ENCODE peak calls at places on chromosomes 6 and 20, in seven cellular contexts. C is hepatocyte, K is SJSA1, L is psoas muscle, A is mesenchymal stem cell, S is neural progenitor cell, N is upper lobe of right lung. W is an unnamed sample.

GRCh38 chr6:22251331-22251730 is 45.5 kb downstream of the PRL start:
- DNase-seq in A (peak; percentile 14), S (no peak), N (no peak), C (no peak), K (no peak), L (no peak), W (no peak)

GRCh38 chr20:41161886-41162285 is 24.5 kb downstream of the PLCG1 start:
- DNase-seq in K (no peak), N (no peak), A (no peak), L (no peak), S (no peak), C (no peak), W (no peak)

GRCh38 chr6:43953794-43954310 is 173.4 kb downstream of the MRPL14 start:
- DNase-seq in A (peak; percentile 58), S (peak; percentile 53), K (peak; percentile 46), C (peak; percentile 41), N (no peak), L (peak; percentile 89), W (no peak)

GRCh38 chr6:139262519-139263300 is 29.1 kb downstream of the TXLNB start:
- DNase-seq in S (no peak), N (no peak), A (no peak), C (no peak), K (no peak), L (no peak), W (no peak)

GRCh38 chr6:16624631-16625299 is 136.5 kb downstream of the ATXN1 start:
- DNase-seq in A (no peak), N (no peak), S (no peak), K (no peak), C (no peak), L (no peak), W (no peak)

GRCh38 chr6:22221630-22222029 is 75.2 kb downstream of the PRL start:
- DNase-seq in N (no peak), L (no peak), S (no peak), A (no peak), K (no peak), C (peak; percentile 10), W (no peak)

GRCh38 chr6:113782641-113783040 is 74.5 kb upstream of the MARCKS start:
- DNase-seq in N (no peak), A (no peak), L (no peak), K (no peak), C (no peak), S (no peak), W (no peak)

GRCh38 chr20:48335421-48336090 is 492.2 kb downstream of the PREX1 start:
- DNase-seq in K (no peak), N (no peak), C (no peak), L (no peak), A (no peak), S (no peak), W (peak; percentile 81)

GRCh38 chr6:68343901-68344300 is 291.2 kb upstream of the ADGRB3 start:
- DNase-seq in N (no peak), S (peak; percentile 78), C (peak; percentile 59), K (no peak), L (no peak), A (peak; percentile 45), W (peak; percentile 68)

GRCh38 chr20:40562031-40562430 is 127.0 kb downstream of the MAFB start:
- DNase-seq in K (no peak), A (peak; percentile 53), C (peak; percentile 21), S (no peak), N (peak; percentile 78), L (no peak), W (no peak)

GRCh38 chr6:125678601-125679000 is 70.8 kb upstream of the HEY2 start:
- DNase-seq in C (no peak), K (no peak), N (no peak), S (no peak), A (no peak), L (no peak), W (no peak)

GRCh38 chr6:147040041-147040440 is 164.2 kb upstream of the STXBP5 start:
- DNase-seq in L (no peak), A (no peak), S (no peak), C (no peak), K (no peak), N (no peak), W (no peak)

GRCh38 chr6:15299430-15300131 is 53.7 kb downstream of the JARID2 start:
- DNase-seq in C (peak; percentile 23), L (peak; percentile 63), S (no peak), N (no peak), K (no peak), A (no peak), W (no peak)

GRCh38 chr6:44072452-44072958 is 54.7 kb downstream of the MRPL14 start:
- DNase-seq in L (no peak), A (no peak), C (peak; percentile 62), S (no peak), N (no peak), K (no peak), W (no peak)

GRCh38 chr6:20830576-20830975 is 296.3 kb downstream of the CDKAL1 start:
- DNase-seq in C (no peak), S (no peak), L (no peak), N (no peak), A (no peak), K (no peak), W (no peak)

GRCh38 chr6:159090530-159091306 is 45.9 kb upstream of the TAGAP start:
- DNase-seq in K (no peak), C (no peak), A (no peak), S (no peak), L (no peak), N (no peak), W (no peak)

GRCh38 chr6:53793318-53793975 is 1.4 kb upstream of the LRRC1 start:
- DNase-seq in S (peak; percentile 60), C (peak; percentile 90), A (peak; percentile 68), L (no peak), K (no peak), N (peak; percentile 70), W (peak; percentile 67)

GRCh38 chr20:33947709-33948295 is 45.9 kb upstream of the RALY start:
- DNase-seq in K (no peak), S (peak; percentile 86), C (peak; percentile 19), N (no peak), L (no peak), A (peak; percentile 18), W (peak; percentile 70)

GRCh38 chr6:75156186-75156878 is 49.5 kb downstream of the COL12A1 start:
- DNase-seq in S (no peak), N (no peak), K (no peak), A (no peak), C (no peak), L (no peak), W (no peak)

GRCh38 chr6:89828988-89829590 is 591 bp upstream of the CASP8AP2 start:
- DNase-seq in L (no peak), C (no peak), A (no peak), N (no peak), K (no peak), S (peak; percentile 9), W (no peak)
- H3K27ac ChIP-seq in L (peak overlapping the region; percentile 73), C (peak overlapping the region; percentile 70), A (peak overlapping the region; percentile 62), N (peak overlapping the region; percentile 84), K (peak overlapping the region; percentile 40), S (no peak overlapping the region), W (peak overlapping the region; percentile 12)

GRCh38 chr6:28497893-28498292 is 17.7 kb downstream of the GPX6 start:
- DNase-seq in S (no peak), N (no peak), K (no peak), C (no peak), L (no peak), A (no peak), W (peak; percentile 1)

GRCh38 chr6:28496099-28496779 is 19.4 kb downstream of the GPX6 start:
- DNase-seq in S (no peak), K (no peak), C (no peak), A (peak; percentile 2), L (no peak), N (no peak), W (no peak)

GRCh38 chr6:28501259-28501658 is 14.3 kb downstream of the GPX6 start:
- DNase-seq in A (no peak), C (no peak), K (no peak), S (no peak), L (no peak), N (no peak), W (no peak)

GRCh38 chr6:28491984-28492317 is 23.6 kb downstream of the GPX6 start:
- DNase-seq in L (no peak), C (no peak), S (no peak), A (no peak), K (no peak), N (no peak), W (no peak)

DNA sequence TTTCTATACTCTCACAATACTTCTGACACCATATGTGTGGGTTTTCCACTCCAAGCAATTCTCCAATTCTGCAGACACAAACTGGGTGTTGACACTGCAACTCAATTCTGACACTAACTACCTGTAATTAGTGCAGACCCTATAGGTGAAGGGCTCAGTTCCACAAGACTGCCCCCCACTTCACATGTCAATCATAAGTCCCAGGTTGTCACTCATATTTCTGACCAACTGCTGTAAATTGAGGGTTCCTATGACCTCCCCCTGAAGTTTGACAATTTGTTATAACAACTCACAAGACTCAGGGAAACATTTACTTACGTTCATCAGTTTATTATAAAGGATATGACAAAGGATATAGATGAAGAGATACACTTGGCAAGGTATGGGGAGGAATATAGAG is 18.3 kb downstream of the GPX6 start:
- DNase-seq in C (no peak), L (no peak), A (no peak), N (no peak), S (no peak), K (no peak), W (no peak)
- H3K27ac ChIP-seq in C (no peak overlapping the region), L (no peak overlapping the region), A (no peak overlapping the region), N (no peak overlapping the region), S (no peak overlapping the region), K (no peak overlapping the region), W (no peak overlapping the region)

DNA sequence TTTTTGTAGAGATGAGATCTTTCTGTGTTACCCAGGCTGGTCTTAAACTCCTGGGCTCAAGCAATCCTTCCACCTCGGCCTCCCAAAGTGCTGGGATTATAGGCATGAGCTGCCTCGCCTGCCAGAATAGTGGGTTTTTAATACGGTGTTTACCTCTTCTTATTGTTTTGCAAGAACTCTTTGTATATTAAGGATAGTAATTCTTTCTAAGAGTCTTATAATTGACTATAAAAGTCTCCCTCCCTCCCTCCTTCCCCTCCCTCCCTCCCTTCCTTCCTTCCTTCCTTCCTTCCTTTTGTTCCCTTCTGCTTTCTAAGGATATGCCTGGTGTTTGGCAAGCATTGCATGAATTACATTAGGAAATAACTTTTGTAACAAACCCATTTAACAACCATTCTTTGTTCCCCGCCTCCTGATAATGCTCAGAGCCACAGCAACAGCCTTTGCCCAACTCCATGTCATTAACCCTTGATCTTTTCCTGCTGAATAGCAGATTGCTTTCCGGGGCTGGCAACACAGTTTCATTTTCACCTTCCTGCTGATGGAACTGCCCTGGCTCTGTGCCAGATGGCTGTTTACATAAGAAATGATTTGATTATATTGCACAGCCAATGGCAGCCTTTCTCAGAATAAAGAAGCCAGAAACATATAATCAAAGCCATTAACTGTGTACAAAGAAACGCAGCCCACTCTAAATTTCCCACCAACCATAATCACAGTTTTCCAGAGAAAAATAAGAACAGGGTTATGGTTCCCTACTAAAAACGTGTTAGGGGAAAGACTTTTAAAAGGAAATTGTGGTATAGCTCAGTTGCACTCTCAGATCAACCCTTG is 143.7 kb upstream of the PTPN1 start:
- DNase-seq in L (no peak), N (no peak), C (peak; percentile 92), K (peak; percentile 72), A (peak; percentile 92), S (no peak), W (peak; percentile 80)
- H3K27ac ChIP-seq in L (no peak overlapping the region), N (no peak overlapping the region), C (peak overlapping the region; percentile 65), K (no peak overlapping the region), A (no peak overlapping the region), S (no peak overlapping the region), W (no peak overlapping the region)

DNA sequence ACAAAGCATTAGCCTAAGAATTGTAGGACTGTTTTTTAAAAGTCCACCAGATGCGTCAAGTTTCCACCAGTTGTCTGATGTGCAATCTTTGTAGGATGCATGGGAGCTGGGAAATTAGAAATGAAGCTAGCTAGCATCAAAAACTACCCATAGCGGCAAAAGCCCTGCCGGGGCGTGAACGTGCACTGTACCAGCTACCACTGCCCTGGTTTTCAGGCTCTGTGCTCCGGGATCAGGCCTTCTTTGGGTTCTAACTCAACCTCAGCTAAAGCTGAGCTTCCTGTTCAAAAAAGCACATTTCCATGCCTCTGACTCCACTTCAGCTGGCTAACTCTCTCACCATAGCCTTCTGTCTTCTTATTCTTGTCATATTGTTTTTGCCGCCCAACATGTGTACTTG is 26.9 kb upstream of the FUCA2 start:
- DNase-seq in A (no peak), N (no peak), K (no peak), C (no peak), L (no peak), S (no peak), W (no peak)
- H3K27ac ChIP-seq in A (no peak overlapping the region), N (no peak overlapping the region), K (no peak overlapping the region), C (peak overlapping the region; percentile 95), L (no peak overlapping the region), S (no peak overlapping the region), W (no peak overlapping the region)

W was measured in SJCRH30.